ENCODE peak calls at places on chromosome 21, in four cellular contexts. One of them, this sample, is unnamed.
A peak's percentile ranks its signal among the peaks of the same experiment; 100 is the strongest.

GRCh38 chr21:31185663-31186062 is 147.4 kb upstream of the KRTAP19-8 start:
- DNase-seq in HepG2: no peak
- DNase-seq in K562: no peak
- DNase-seq in GM12878: no peak
- DNase-seq in this sample: no peak

GRCh38 chr21:34952701-34953100 is 96.4 kb downstream of the RUNX1 start:
- DNase-seq in HepG2: no peak
- DNase-seq in K562: no peak
- DNase-seq in GM12878: no peak
- DNase-seq in this sample: no peak

GRCh38 chr21:33856893-33857527 is 58.6 kb downstream of the ATP5PO start:
- DNase-seq in HepG2: peak; percentile 39
- DNase-seq in K562: no peak
- DNase-seq in GM12878: no peak
- DNase-seq in this sample: no peak

GRCh38 chr21:31204801-31205200 is 139.3 kb downstream of the TIAM1 start:
- DNase-seq in HepG2: no peak
- DNase-seq in K562: no peak
- DNase-seq in GM12878: no peak
- DNase-seq in this sample: no peak

GRCh38 chr21:44758141-44758561 is 43.5 kb downstream of the UBE2G2 start:
- DNase-seq in HepG2: no peak
- DNase-seq in K562: no peak
- DNase-seq in GM12878: no peak
- DNase-seq in this sample: peak; percentile 3

GRCh38 chr21:15084668-15085067 is 19.9 kb upstream of the NRIP1 start:
- DNase-seq in HepG2: peak; percentile 61
- DNase-seq in K562: no peak
- DNase-seq in GM12878: no peak
- DNase-seq in this sample: no peak

GRCh38 chr21:34908424-34909055 is 140.6 kb downstream of the RUNX1 start:
- DNase-seq in HepG2: peak; percentile 90
- DNase-seq in K562: peak; percentile 93
- DNase-seq in GM12878: no peak
- DNase-seq in this sample: no peak

GRCh38 chr21:45590726-45591618 is 48.7 kb upstream of the SLC19A1 start:
- DNase-seq in HepG2: no peak
- DNase-seq in K562: no peak
- DNase-seq in GM12878: peak; percentile 48
- DNase-seq in this sample: peak; percentile 46

GRCh38 chr21:23217597-23217996 is 2219.4 kb downstream of the NCAM2 start:
- DNase-seq in HepG2: no peak
- DNase-seq in K562: no peak
- DNase-seq in GM12878: no peak
- DNase-seq in this sample: no peak

GRCh38 chr21:46129846-46130651 is 25.3 kb downstream of the FTCD start:
- DNase-seq in HepG2: no peak
- DNase-seq in K562: no peak
- DNase-seq in GM12878: no peak
- DNase-seq in this sample: no peak

GRCh38 chr21:39181205-39181818 is 1.9 kb downstream of the PSMG1 start:
- DNase-seq in HepG2: no peak
- DNase-seq in K562: no peak
- DNase-seq in GM12878: no peak
- DNase-seq in this sample: no peak

GRCh38 chr21:16002872-16003466 is 273.2 kb downstream of the USP25 start:
- DNase-seq in HepG2: no peak
- DNase-seq in K562: no peak
- DNase-seq in GM12878: no peak
- DNase-seq in this sample: no peak

GRCh38 chr21:26164311-26164710 is 6.3 kb downstream of the APP start:
- DNase-seq in HepG2: no peak
- DNase-seq in K562: no peak
- DNase-seq in GM12878: no peak
- DNase-seq in this sample: no peak

GRCh38 chr21:38831526-38832467 is 26.1 kb downstream of the ETS2 start:
- DNase-seq in HepG2: peak; percentile 91
- DNase-seq in K562: peak; percentile 52
- DNase-seq in GM12878: peak; percentile 40
- DNase-seq in this sample: no peak

GRCh38 chr21:31354604-31355443 is 10.8 kb upstream of the TIAM1 start:
- DNase-seq in HepG2: no peak
- DNase-seq in K562: no peak
- DNase-seq in GM12878: peak; percentile 51
- DNase-seq in this sample: no peak

GRCh38 chr21:33976082-33976979 is 60.7 kb upstream of the ATP5PO start:
- DNase-seq in HepG2: peak; percentile 65
- DNase-seq in K562: peak; percentile 87
- DNase-seq in GM12878: peak; percentile 90
- DNase-seq in this sample: no peak

GRCh38 chr21:27796106-27796505 is 829.2 kb upstream of the ADAMTS5 start:
- DNase-seq in HepG2: no peak
- DNase-seq in K562: no peak
- DNase-seq in GM12878: no peak
- DNase-seq in this sample: no peak

GRCh38 chr21:34510148-34511142 is 1.6 kb downstream of the KCNE1 start:
- DNase-seq in HepG2: peak; percentile 67
- DNase-seq in K562: peak; percentile 61
- DNase-seq in GM12878: no peak
- DNase-seq in this sample: peak; percentile 90

GRCh38 chr21:28387220-28387619 is 605.5 kb downstream of the LTN1 start:
- DNase-seq in HepG2: no peak
- DNase-seq in K562: no peak
- DNase-seq in GM12878: no peak
- DNase-seq in this sample: no peak

GRCh38 chr21:26836546-26836945 is 8.7 kb downstream of the ADAMTS1 start:
- DNase-seq in HepG2: no peak
- DNase-seq in K562: no peak
- DNase-seq in GM12878: no peak
- DNase-seq in this sample: no peak

GRCh38 chr21:25811186-25811585 is 76.4 kb downstream of the GABPA start:
- DNase-seq in HepG2: no peak
- DNase-seq in K562: no peak
- DNase-seq in GM12878: no peak
- DNase-seq in this sample: no peak

GRCh38 chr21:25963186-25963585 is 207.4 kb downstream of the APP start:
- DNase-seq in HepG2: no peak
- DNase-seq in K562: no peak
- DNase-seq in GM12878: no peak
- DNase-seq in this sample: no peak

GRCh38 chr21:39518845-39519205 is 67.1 kb downstream of the SH3BGR start:
- DNase-seq in HepG2: no peak
- DNase-seq in K562: no peak
- DNase-seq in GM12878: no peak
- DNase-seq in this sample: no peak

GRCh38 chr21:31351438-31351837 is 7.4 kb upstream of the TIAM1 start:
- DNase-seq in HepG2: no peak
- DNase-seq in K562: no peak
- DNase-seq in GM12878: no peak
- DNase-seq in this sample: no peak

GRCh38 chr21:46500224-46500861 is 41.7 kb downstream of the DIP2A start:
- DNase-seq in HepG2: peak; percentile 12
- DNase-seq in K562: peak; percentile 61
- DNase-seq in GM12878: no peak
- DNase-seq in this sample: no peak

GRCh38 chr21:42151148-42152074 is 67.5 kb upstream of the ABCG1 start:
- DNase-seq in HepG2: no peak
- DNase-seq in K562: no peak
- DNase-seq in GM12878: no peak
- DNase-seq in this sample: no peak
- TF ChIP-seq ETV6 in HepG2: no peak
- TF ChIP-seq ETV6 in K562: no peak
- TF ChIP-seq ETV6 in GM12878: no peak
- TF ChIP-seq ETV6 in this sample: no peak

DNA sequence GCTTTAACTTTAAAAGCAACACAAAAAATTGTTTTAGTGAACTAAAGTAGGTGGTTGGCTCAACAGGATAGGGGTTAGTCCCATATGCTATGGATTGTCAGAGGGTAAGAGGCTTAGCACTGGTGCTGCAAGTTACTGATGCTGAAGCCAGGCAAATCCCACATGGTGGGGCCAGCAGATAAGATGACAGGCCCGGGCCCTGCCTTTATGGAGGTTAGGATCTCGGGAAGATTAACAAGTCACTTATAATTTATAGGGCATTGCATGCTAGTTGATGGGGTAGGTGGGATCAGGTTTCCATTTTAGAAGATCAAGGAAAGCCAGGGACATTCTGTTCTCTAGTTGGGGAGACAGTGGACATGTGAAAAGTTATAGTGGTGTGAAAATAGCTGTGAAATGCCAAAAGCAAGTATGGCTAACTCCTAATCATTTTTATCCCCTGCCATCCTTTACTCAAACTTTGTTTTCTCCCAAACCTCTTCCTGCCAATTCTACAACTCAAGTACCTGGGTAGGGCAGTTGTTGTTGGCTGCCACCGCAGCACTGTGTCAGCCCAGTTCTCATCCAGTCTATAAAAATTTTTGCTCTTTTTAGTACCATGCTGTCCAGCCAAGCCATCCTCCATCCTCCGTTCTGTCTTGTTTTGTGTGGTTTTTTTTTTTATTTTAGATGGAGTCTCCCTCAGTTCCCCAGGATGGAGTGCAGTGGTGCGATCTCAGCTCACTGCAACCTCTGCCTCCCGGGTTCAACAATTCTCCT is 10.3 kb downstream of the CHAF1B start:
- DNase-seq in HepG2: no peak
- DNase-seq in K562: no peak
- DNase-seq in GM12878: no peak
- DNase-seq in this sample: no peak
- TF ChIP-seq ETV6 in HepG2: no peak
- TF ChIP-seq ETV6 in K562: no peak
- TF ChIP-seq ETV6 in GM12878: no peak
- TF ChIP-seq ETV6 in this sample: no peak

GRCh38 chr21:43331962-43332458 is 94.9 kb downstream of the SIK1 start:
- DNase-seq in HepG2: no peak
- DNase-seq in K562: no peak
- DNase-seq in GM12878: no peak
- DNase-seq in this sample: no peak
- TF ChIP-seq ETV6 in HepG2: no peak
- TF ChIP-seq ETV6 in K562: no peak
- TF ChIP-seq ETV6 in GM12878: no peak
- TF ChIP-seq ETV6 in this sample: no peak

DNA sequence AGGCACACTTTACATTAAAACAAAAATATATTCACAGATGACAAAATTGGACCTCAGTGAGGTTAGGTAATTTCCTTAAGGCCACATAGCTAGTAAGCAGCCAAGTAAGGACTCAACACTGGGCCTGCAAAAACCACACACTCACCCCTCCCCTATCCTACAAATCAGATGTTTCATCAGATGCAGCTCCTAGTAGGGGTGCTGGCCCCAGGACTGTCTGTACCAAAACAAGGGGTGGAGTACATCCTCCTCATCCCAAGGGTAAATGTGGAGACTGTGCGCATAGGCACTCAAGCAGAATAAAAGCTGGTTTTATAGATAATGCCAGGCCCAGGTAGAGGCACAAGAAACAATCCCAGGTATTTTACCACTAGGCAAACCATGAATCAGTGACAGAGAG is 25.7 kb downstream of the URB1 start:
- DNase-seq in HepG2: no peak
- DNase-seq in K562: no peak
- DNase-seq in GM12878: no peak
- DNase-seq in this sample: no peak
- TF ChIP-seq ETV6 in HepG2: no peak
- TF ChIP-seq ETV6 in K562: no peak
- TF ChIP-seq ETV6 in GM12878: no peak
- TF ChIP-seq ETV6 in this sample: no peak

DNA sequence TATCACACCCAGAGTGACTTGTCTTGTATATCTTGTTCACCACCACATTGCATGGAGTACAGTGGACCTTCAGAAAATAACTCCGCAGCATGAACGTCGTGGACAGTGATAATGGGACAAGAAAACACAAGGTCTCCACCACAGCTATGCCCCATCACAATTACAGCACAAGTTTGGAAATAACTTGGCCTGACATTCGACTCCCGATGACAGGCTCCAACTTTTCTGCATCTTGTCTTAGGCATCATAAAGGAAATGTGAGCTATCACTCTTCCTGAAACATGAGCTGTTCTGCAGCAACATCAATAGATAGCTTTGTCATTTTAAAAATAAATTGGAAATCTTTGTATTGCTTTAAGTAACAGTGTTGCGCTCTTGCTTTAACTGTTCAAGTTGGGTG is 2.9 kb downstream of the RRP1B start:
- DNase-seq in HepG2: no peak
- DNase-seq in K562: no peak
- DNase-seq in GM12878: no peak
- DNase-seq in this sample: no peak
- TF ChIP-seq ETV6 in HepG2: no peak
- TF ChIP-seq ETV6 in K562: no peak
- TF ChIP-seq ETV6 in GM12878: no peak
- TF ChIP-seq ETV6 in this sample: no peak